ENCODE peak calls at places on chromosomes 6 and 20, in nine cellular contexts. Y, S, H, R, V, A, P, O and D are unnamed samples.

GRCh38 chr20:43667341-43668132 is 623 bp downstream of the MYBL2 start:
- DNase-seq in Y (no peak), S (peak; percentile 61), H (no peak), R (no peak), V (peak; percentile 25), A (no peak), P (no peak), O (peak; percentile 65), D (no peak)

GRCh38 chr6:15062311-15063252 is 183.3 kb upstream of the JARID2 start:
- DNase-seq in Y (no peak), S (no peak), H (peak; percentile 94), R (no peak), V (peak; percentile 93), A (no peak), P (peak; percentile 100), O (peak; percentile 91), D (no peak)

GRCh38 chr20:59309218-59309617 is 8.8 kb downstream of the EDN3 start:
- DNase-seq in Y (no peak), S (no peak), H (no peak), R (no peak), V (no peak), A (no peak), P (no peak), O (no peak), D (no peak)

GRCh38 chr6:73610444-73611275 is 43.1 kb downstream of the SLC17A5 start:
- DNase-seq in Y (no peak), S (no peak), H (peak; percentile 58), R (no peak), V (peak; percentile 53), A (no peak), P (no peak), O (peak; percentile 59), D (no peak)

GRCh38 chr20:58078741-58079522 is 149.5 kb downstream of the ANKRD60 start:
- DNase-seq in Y (no peak), S (no peak), H (peak; percentile 37), R (no peak), V (peak; percentile 55), A (no peak), P (no peak), O (no peak), D (no peak)

GRCh38 chr20:45097485-45098095 is 3.3 kb downstream of the KCNS1 start:
- DNase-seq in Y (peak; percentile 48), S (peak; percentile 73), H (no peak), R (no peak), V (peak; percentile 52), A (no peak), P (no peak), O (peak; percentile 38), D (no peak)

GRCh38 chr6:152094992-152095592 is 287.6 kb downstream of the ESR1 start:
- DNase-seq in Y (no peak), S (no peak), H (peak; percentile 99), R (no peak), V (peak; percentile 100), A (no peak), P (peak; percentile 100), O (peak; percentile 96), D (no peak)

GRCh38 chr6:87700351-87700728 is 1.7 kb downstream of the AKIRIN2 start:
- DNase-seq in Y (no peak), S (no peak), H (no peak), R (no peak), V (no peak), A (no peak), P (no peak), O (no peak), D (no peak)

GRCh38 chr6:436308-437041 is 44.9 kb downstream of the IRF4 start:
- DNase-seq in Y (no peak), S (no peak), H (peak; percentile 15), R (no peak), V (peak; percentile 97), A (no peak), P (no peak), O (no peak), D (no peak)

GRCh38 chr20:49490689-49491088 is 8.2 kb upstream of the KCNB1 start:
- DNase-seq in Y (no peak), S (no peak), H (no peak), R (no peak), V (no peak), A (no peak), P (no peak), O (no peak), D (no peak)

GRCh38 chr6:129331450-129332138 is 378.4 kb downstream of the ARHGAP18 start:
- DNase-seq in Y (no peak), S (no peak), H (peak; percentile 17), R (no peak), V (peak; percentile 73), A (no peak), P (no peak), O (no peak), D (no peak)

GRCh38 chr6:167115054-167115453 is 7.8 kb upstream of the CCR6 start:
- DNase-seq in Y (no peak), S (no peak), H (no peak), R (no peak), V (no peak), A (no peak), P (no peak), O (no peak), D (no peak)

GRCh38 chr20:61522498-61523090 is 270.5 kb downstream of the CDH4 start:
- DNase-seq in Y (no peak), S (no peak), H (no peak), R (no peak), V (no peak), A (no peak), P (no peak), O (no peak), D (no peak)

GRCh38 chr20:44245977-44246376 is 1.1 kb upstream of the GDAP1L1 start:
- DNase-seq in Y (no peak), S (no peak), H (no peak), R (no peak), V (no peak), A (no peak), P (no peak), O (no peak), D (no peak)

GRCh38 chr20:17747431-17747846 is 47.7 kb downstream of the BANF2 start:
- DNase-seq in Y (no peak), S (no peak), H (peak; percentile 87), R (no peak), V (peak; percentile 93), A (no peak), P (peak; percentile 57), O (peak; percentile 69), D (no peak)

GRCh38 chr6:155183095-155183494 is 80.7 kb upstream of the CLDN20 start:
- DNase-seq in Y (no peak), S (no peak), H (no peak), R (no peak), V (no peak), A (no peak), P (no peak), O (no peak), D (no peak)

GRCh38 chr6:113361014-113361645 is 496.0 kb upstream of the MARCKS start:
- DNase-seq in Y (no peak), S (no peak), H (peak; percentile 77), R (no peak), V (peak; percentile 78), A (no peak), P (peak; percentile 80), O (peak; percentile 64), D (no peak)